ENCODE peak calls at places on chromosomes 6 and 20, in five cellular contexts. I, P, C, W and M are unnamed samples.

GRCh38 chr6:7974932-7975763 is 64.6 kb upstream of the TXNDC5 start:
- DNase-seq in I (peak; percentile 75), P (no peak), C (peak; percentile 99), W (peak; percentile 89), M (peak; percentile 73)

GRCh38 chr20:658731-659291 is 5.8 kb upstream of the SRXN1 start:
- DNase-seq in I (no peak), P (no peak), C (no peak), W (no peak), M (no peak)

GRCh38 chr20:4633780-4634179 is 87.9 kb upstream of the PRND start:
- DNase-seq in I (peak; percentile 62), P (no peak), C (peak; percentile 98), W (peak; percentile 65), M (no peak)

GRCh38 chr6:43076093-43076927 is at the start of gene PTK7:
- DNase-seq in I (no peak), P (no peak), C (peak; percentile 53), W (peak; percentile 72), M (peak; percentile 93)

GRCh38 chr6:6557504-6557839 is 31.0 kb upstream of the LY86 start:
- DNase-seq in I (no peak), P (no peak), C (no peak), W (no peak), M (no peak)

GRCh38 chr20:13739726-13740649 is 44.7 kb downstream of the ESF1 start:
- DNase-seq in I (no peak), P (no peak), C (no peak), W (no peak), M (no peak)

GRCh38 chr6:40852667-40853383 is 186.2 kb downstream of the UNC5CL start:
- DNase-seq in I (no peak), P (no peak), C (peak; percentile 37), W (no peak), M (peak; percentile 79)

GRCh38 chr6:148884461-148884860 is 137.6 kb downstream of the UST start:
- DNase-seq in I (no peak), P (no peak), C (no peak), W (no peak), M (no peak)

GRCh38 chr6:136801581-136801980 is 9.3 kb upstream of the MAP3K5 start:
- DNase-seq in I (no peak), P (no peak), C (no peak), W (no peak), M (no peak)

GRCh38 chr6:18317850-18318249 is 53.5 kb upstream of the DEK start:
- DNase-seq in I (no peak), P (no peak), C (no peak), W (no peak), M (no peak)

GRCh38 chr20:25216199-25216945 is 20.9 kb downstream of the ENTPD6 start:
- DNase-seq in I (no peak), P (no peak), C (no peak), W (no peak), M (no peak)

GRCh38 chr6:72657391-72657790 is 35.5 kb downstream of the KCNQ5 start:
- DNase-seq in I (no peak), P (no peak), C (no peak), W (no peak), M (no peak)

GRCh38 chr6:156832166-156832743 is 55.1 kb downstream of the ARID1B start:
- DNase-seq in I (no peak), P (no peak), C (peak; percentile 65), W (peak; percentile 67), M (no peak)

GRCh38 chr6:36822506-36823269 is 16.6 kb downstream of the CPNE5 start:
- DNase-seq in I (no peak), P (no peak), C (no peak), W (peak; percentile 49), M (no peak)

GRCh38 chr20:10557685-10558084 is 116.1 kb downstream of the JAG1 start:
- DNase-seq in I (no peak), P (no peak), C (no peak), W (no peak), M (no peak)

GRCh38 chr20:51961964-51962761 is 159.8 kb upstream of the SALL4 start:
- DNase-seq in I (no peak), P (no peak), C (no peak), W (no peak), M (no peak)

GRCh38 chr20:1122388-1123315 is 4.2 kb downstream of the PSMF1 start:
- DNase-seq in I (no peak), P (no peak), C (peak; percentile 78), W (peak; percentile 48), M (no peak)

GRCh38 chr6:34021839-34022190 is 124.1 kb downstream of the GRM4 start:
- DNase-seq in I (no peak), P (no peak), C (no peak), W (no peak), M (no peak)

GRCh38 chr6:5484692-5485091 is 223.4 kb downstream of the FARS2 start:
- DNase-seq in I (no peak), P (no peak), C (no peak), W (no peak), M (no peak)

GRCh38 chr6:39276379-39276995 is 37.7 kb downstream of the KCNK17 start:
- DNase-seq in I (no peak), P (no peak), C (no peak), W (no peak), M (no peak)

GRCh38 chr20:19915111-19915798 is 101.9 kb upstream of the NAA20 start:
- DNase-seq in I (peak; percentile 15), P (no peak), C (peak; percentile 35), W (peak; percentile 45), M (no peak)

GRCh38 chr6:125639621-125640020 is 109.8 kb upstream of the HEY2 start:
- DNase-seq in I (peak; percentile 5), P (no peak), C (no peak), W (no peak), M (no peak)

GRCh38 chr6:85749236-85749635 is 106.5 kb upstream of the SYNCRIP start:
- DNase-seq in I (no peak), P (no peak), C (no peak), W (no peak), M (no peak)

GRCh38 chr6:5457036-5457435 is 195.7 kb downstream of the FARS2 start:
- DNase-seq in I (no peak), P (no peak), C (peak; percentile 36), W (peak; percentile 37), M (no peak)

GRCh38 chr6:105087571-105088211 is 92.1 kb downstream of the POPDC3 start:
- DNase-seq in I (no peak), P (no peak), C (peak; percentile 58), W (peak; percentile 70), M (peak; percentile 47)

GRCh38 chr20:4613718-4614620 is 107.7 kb upstream of the PRND start:
- DNase-seq in I (no peak), P (peak; percentile 38), C (peak; percentile 90), W (peak; percentile 73), M (peak; percentile 60)

GRCh38 chr6:75329703-75330102 is 45.1 kb upstream of the TMEM30A start:
- DNase-seq in I (no peak), P (no peak), C (no peak), W (no peak), M (no peak)

GRCh38 chr6:168160506-168161370 is 81.7 kb upstream of the FRMD1 start:
- DNase-seq in I (no peak), P (no peak), C (no peak), W (no peak), M (no peak)

GRCh38 chr6:161246725-161247124 is 27.1 kb downstream of the AGPAT4 start:
- DNase-seq in I (no peak), P (no peak), C (no peak), W (no peak), M (no peak)

GRCh38 chr6:131924881-131925474 is 26.2 kb downstream of the CCN2 start:
- DNase-seq in I (no peak), P (no peak), C (peak; percentile 67), W (peak; percentile 70), M (peak; percentile 8)

GRCh38 chr6:85436408-85436807 is 13.5 kb upstream of the NT5E start:
- DNase-seq in I (peak; percentile 66), P (no peak), C (peak; percentile 90), W (peak; percentile 53), M (no peak)

GRCh38 chr6:1404066-1404712 is 14.8 kb downstream of the FOXF2 start:
- DNase-seq in I (peak; percentile 20), P (no peak), C (peak; percentile 66), W (peak; percentile 58), M (no peak)

GRCh38 chr6:55445648-55446204 is 118.5 kb downstream of the GFRAL start:
- DNase-seq in I (no peak), P (no peak), C (peak; percentile 15), W (peak; percentile 60), M (no peak)

GRCh38 chr6:130001229-130001554 is 17.2 kb upstream of the L3MBTL3 start:
- DNase-seq in I (no peak), P (no peak), C (no peak), W (no peak), M (no peak)

GRCh38 chr6:89410231-89411018 is 1.6 kb downstream of the RRAGD start:
- DNase-seq in I (no peak), P (no peak), C (no peak), W (peak; percentile 14), M (no peak)

GRCh38 chr6:53216301-53216700 is 67.7 kb upstream of the GCM1 start:
- DNase-seq in I (no peak), P (no peak), C (no peak), W (no peak), M (no peak)

GRCh38 chr20:34458631-34459030 is 57.6 kb upstream of the DYNLRB1 start:
- DNase-seq in I (no peak), P (no peak), C (no peak), W (no peak), M (no peak)